ENCODE peak calls at places on chromosomes 4 and X, in seven cellular contexts. T is lower leg skin; E is neural progenitor cell; A is SK-N-SH; P is fibroblast of lung; C is HL-60; X is naive thymus-derived CD4-positive, alpha-beta T cell. S is an unnamed sample.

GRCh38 chr4:54545663-54546424 is 111.9 kb upstream of the KIT start:
- DNase-seq in T (no peak), E (no peak), A (no peak), P (no peak), C (no peak), X (no peak), S (no peak)

GRCh38 chrX:10235851-10236250 is 79.1 kb downstream of the CLCN4 start:
- DNase-seq in T (no peak), E (no peak), A (no peak), P (peak; percentile 49), C (no peak), X (no peak), S (no peak)

GRCh38 chrX:112638691-112639090 is 41.0 kb downstream of the LHFPL1 start:
- DNase-seq in T (no peak), E (no peak), A (no peak), P (no peak), C (no peak), X (no peak), S (no peak)

GRCh38 chr4:153156263-153156662 is 48.0 kb upstream of the TRIM2 start:
- DNase-seq in T (no peak), E (peak; percentile 58), A (no peak), P (no peak), C (peak; percentile 76), X (peak; percentile 46), S (peak; percentile 58)

GRCh38 chr4:41258783-41259182 is 2.1 kb downstream of the UCHL1 start:
- DNase-seq in T (no peak), E (peak; percentile 69), A (peak; percentile 54), P (peak; percentile 81), C (no peak), X (no peak), S (peak; percentile 49)

GRCh38 chr4:74546020-74546419 is 101.1 kb downstream of the AREG start:
- DNase-seq in T (no peak), E (no peak), A (no peak), P (no peak), C (no peak), X (no peak), S (no peak)

GRCh38 chrX:68994135-68994882 is 165.5 kb downstream of the EFNB1 start:
- DNase-seq in T (peak; percentile 77), E (no peak), A (no peak), P (no peak), C (peak; percentile 78), X (no peak), S (peak; percentile 19)

GRCh38 chrX:78321809-78322208 is 5.6 kb downstream of the CYSLTR1 start:
- DNase-seq in T (no peak), E (no peak), A (no peak), P (no peak), C (peak; percentile 95), X (peak; percentile 79), S (no peak)

GRCh38 chr4:180380733-180381132 is 1862.5 kb upstream of the TENM3 start:
- DNase-seq in T (no peak), E (no peak), A (no peak), P (peak; percentile 75), C (no peak), X (no peak), S (no peak)

GRCh38 chrX:154013614-154014360 is 5.9 kb downstream of the IRAK1 start:
- DNase-seq in T (no peak), E (peak; percentile 59), A (peak; percentile 88), P (peak; percentile 31), C (peak; percentile 47), X (peak; percentile 60), S (peak; percentile 92)

GRCh38 chr4:6019316-6020263 is 1.4 kb upstream of the C4orf50 start:
- DNase-seq in T (no peak), E (peak; percentile 92), A (peak; percentile 72), P (peak; percentile 45), C (peak; percentile 29), X (no peak), S (peak; percentile 90)

GRCh38 chr4:89539797-89540711 is 232.5 kb upstream of the GPRIN3 start:
- DNase-seq in T (no peak), E (no peak), A (no peak), P (peak; percentile 41), C (no peak), X (no peak), S (no peak)

GRCh38 chr4:151888367-151888866 is 127.6 kb upstream of the GATB start:
- DNase-seq in T (no peak), E (no peak), A (no peak), P (no peak), C (no peak), X (no peak), S (no peak)

GRCh38 chr4:143599827-143600226 is 86.3 kb downstream of the SMARCA5 start:
- DNase-seq in T (no peak), E (no peak), A (no peak), P (no peak), C (no peak), X (no peak), S (no peak)

GRCh38 chrX:37423864-37424569 is 74.9 kb downstream of the PRRG1 start:
- DNase-seq in T (no peak), E (no peak), A (no peak), P (peak; percentile 5), C (no peak), X (no peak), S (no peak)

GRCh38 chrX:48854898-48855297 is 19.5 kb upstream of the PCSK1N start:
- DNase-seq in T (no peak), E (peak; percentile 15), A (no peak), P (no peak), C (peak; percentile 13), X (no peak), S (no peak)

GRCh38 chr4:107693132-107693531 is 26.9 kb downstream of the PAPSS1 start:
- DNase-seq in T (no peak), E (no peak), A (no peak), P (no peak), C (peak; percentile 39), X (no peak), S (no peak)

GRCh38 chrX:22800360-22800759 is 199.4 kb upstream of the DDX53 start:
- DNase-seq in T (no peak), E (no peak), A (no peak), P (peak; percentile 91), C (peak; percentile 75), X (no peak), S (no peak)

GRCh38 chrX:87299563-87300160 is 217.9 kb upstream of the KLHL4 start:
- DNase-seq in T (no peak), E (peak; percentile 19), A (no peak), P (peak; percentile 24), C (no peak), X (peak; percentile 2), S (peak; percentile 1)

GRCh38 chrX:40504801-40505605 is 75.8 kb upstream of the ATP6AP2 start:
- DNase-seq in T (no peak), E (no peak), A (no peak), P (peak; percentile 46), C (no peak), X (no peak), S (peak; percentile 62)

GRCh38 chrX:50333308-50333707 is 128.7 kb downstream of the CCNB3 start:
- DNase-seq in T (no peak), E (no peak), A (no peak), P (no peak), C (no peak), X (no peak), S (no peak)

GRCh38 chrX:153620576-153620975 is 21.6 kb upstream of the CCNQ start:
- DNase-seq in T (no peak), E (no peak), A (no peak), P (no peak), C (no peak), X (no peak), S (no peak)

GRCh38 chr4:156949373-156949814 is 22.2 kb downstream of the PDGFC start:
- DNase-seq in T (no peak), E (no peak), A (no peak), P (peak; percentile 89), C (no peak), X (no peak), S (no peak)

GRCh38 chr4:174211611-174212044 is 71.8 kb downstream of the FBXO8 start:
- DNase-seq in T (no peak), E (peak; percentile 62), A (no peak), P (no peak), C (no peak), X (no peak), S (no peak)
- H3K4me3 ChIP-seq in T (no peak overlapping the region), E (peak overlapping the region; percentile 11), A (no peak overlapping the region), P (no peak overlapping the region), C (no peak overlapping the region), X (no peak overlapping the region), S (no peak overlapping the region)

GRCh38 chr4:39450618-39451017 is 8.1 kb downstream of the RPL9 start:
- DNase-seq in T (no peak), E (no peak), A (no peak), P (no peak), C (no peak), X (no peak), S (no peak)

GRCh38 chr4:39442910-39443480 is 15.7 kb downstream of the RPL9 start:
- DNase-seq in T (no peak), E (no peak), A (no peak), P (no peak), C (no peak), X (no peak), S (no peak)

GRCh38 chr4:39446483-39446841 is 12.3 kb downstream of the RPL9 start:
- DNase-seq in T (no peak), E (no peak), A (no peak), P (no peak), C (no peak), X (no peak), S (no peak)

GRCh38 chr4:39451423-39452023 is 7.2 kb downstream of the RPL9 start:
- DNase-seq in T (no peak), E (no peak), A (no peak), P (no peak), C (no peak), X (no peak), S (no peak)

GRCh38 chr4:39446842-39447573 is 11.7 kb downstream of the RPL9 start:
- DNase-seq in T (peak; percentile 89), E (peak; percentile 49), A (no peak), P (peak; percentile 60), C (no peak), X (peak; percentile 29), S (peak; percentile 77)
- H3K4me3 ChIP-seq in T (peak overlapping the region; percentile 9), E (peak overlapping the region; percentile 15), A (no peak overlapping the region), P (peak overlapping the region; percentile 49), C (no peak overlapping the region), X (peak overlapping the region; percentile 26), S (peak overlapping the region; percentile 50)

DNA sequence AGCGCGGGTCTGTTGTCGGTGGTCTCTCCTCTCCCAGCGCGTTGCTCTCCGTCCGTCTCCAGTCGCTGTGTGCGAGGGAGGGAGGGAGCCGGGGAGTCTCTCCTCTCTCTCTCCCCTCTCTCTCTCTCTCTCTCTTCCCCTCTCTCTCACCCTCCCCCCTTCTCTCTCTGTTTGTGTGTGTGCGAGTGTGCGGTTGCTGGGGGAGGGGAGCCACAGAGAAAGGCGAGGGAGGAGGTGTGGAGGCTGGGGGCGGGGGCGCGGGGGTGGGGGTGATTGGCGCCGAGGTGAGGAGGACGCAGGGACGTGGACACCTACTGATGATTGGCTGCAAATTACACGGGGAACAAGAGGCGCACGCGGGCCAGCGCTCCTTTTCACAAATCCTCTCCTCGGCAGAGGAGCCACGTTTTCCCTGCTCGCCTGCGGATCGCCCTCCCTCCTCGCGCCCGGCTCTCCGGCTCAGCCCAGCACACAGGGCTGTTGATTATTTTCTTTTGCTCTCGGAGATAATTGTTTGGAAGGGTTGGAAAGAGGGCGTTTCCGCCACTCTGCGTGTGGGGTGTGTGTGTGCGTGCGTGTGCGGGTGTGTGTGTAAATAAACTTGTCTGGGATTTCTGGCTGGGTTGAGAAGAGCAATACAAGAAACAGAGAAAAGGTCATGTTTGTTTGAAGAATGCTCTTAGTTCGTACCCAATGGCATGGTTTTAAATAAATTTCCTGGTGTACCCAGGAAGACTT is at the start of gene CXXC4:
- DNase-seq in T (peak; percentile 89), E (peak; percentile 94), A (peak; percentile 77), P (peak; percentile 66), C (peak; percentile 8), X (peak; percentile 8), S (peak; percentile 79)
- H3K4me3 ChIP-seq in T (peak within 1 kb of the TSS; percentile 23), E (peak within 1 kb of the TSS; percentile 68), A (peak within 1 kb of the TSS; percentile 44), P (peak within 1 kb of the TSS; percentile 74), C (no peak within 1 kb of the TSS), X (no peak within 1 kb of the TSS), S (peak within 1 kb of the TSS; percentile 69)

GRCh38 chr4:133151681-133152329 is 2.7 kb downstream of the PCDH10 start:
- DNase-seq in T (peak; percentile 77), E (peak; percentile 74), A (peak; percentile 44), P (peak; percentile 12), C (no peak), X (no peak), S (peak; percentile 79)
- H3K4me3 ChIP-seq in T (no peak overlapping the region), E (peak overlapping the region; percentile 57), A (no peak overlapping the region), P (peak overlapping the region; percentile 65), C (no peak overlapping the region), X (no peak overlapping the region), S (peak overlapping the region; percentile 66)

S was measured in H7.